ENCODE peak calls at places on chromosomes 4 and X, in nine cellular contexts. C is mesendoderm, Y is thoracic aorta, G is GM23338, Q is tibial artery, I is mucosa of descending colon, K is heart right ventricle, V is right atrium auricular region, S is Karpas-422. B is an unnamed sample.

GRCh38 chrX:74242050-74242449 is 61.9 kb upstream of the ZCCHC13 start:
- DNase-seq in Q (no peak), I (no peak), K (no peak), G (no peak), S (no peak), V (no peak), C (no peak), Y (no peak), B (no peak)

GRCh38 chr4:176788248-176788647 is 4.5 kb downstream of the VEGFC start:
- DNase-seq in I (no peak), Y (no peak), V (no peak), C (no peak), Q (no peak), S (no peak), K (no peak), G (no peak), B (no peak)

GRCh38 chr4:71004281-71004851 is 10.9 kb downstream of the DCK start:
- DNase-seq in K (no peak), G (peak; percentile 46), V (no peak), I (peak; percentile 32), C (peak; percentile 61), Y (no peak), Q (no peak), S (no peak), B (no peak)

GRCh38 chr4:23972805-23973204 is 83.0 kb upstream of the PPARGC1A start:
- DNase-seq in I (no peak), Q (no peak), G (no peak), K (no peak), V (no peak), C (peak; percentile 36), Y (no peak), S (no peak), B (no peak)

GRCh38 chr4:136812100-136812880 is 720.0 kb downstream of the PCDH18 start:
- DNase-seq in G (no peak), V (no peak), S (no peak), Y (no peak), Q (no peak), K (no peak), I (no peak), C (no peak), B (no peak)

GRCh38 chr4:12411072-12411471 is 982.4 kb upstream of the HS3ST1 start:
- DNase-seq in I (no peak), S (no peak), Q (no peak), Y (no peak), C (no peak), V (no peak), K (no peak), G (no peak), B (no peak)

GRCh38 chr4:168511780-168512467 is 15.1 kb downstream of the PALLD start:
- DNase-seq in K (no peak), G (peak; percentile 14), V (no peak), Q (no peak), I (no peak), Y (no peak), C (no peak), S (no peak), B (no peak)

GRCh38 chrX:119942831-119943184 is 743 bp downstream of the NKAP start:
- DNase-seq in Q (no peak), Y (no peak), V (no peak), K (no peak), S (peak; percentile 48), I (no peak), G (no peak), C (no peak), B (no peak)

GRCh38 chrX:17635231-17635630 is 102.1 kb upstream of the SCML1 start:
- DNase-seq in C (peak; percentile 91), V (no peak), I (no peak), S (no peak), Y (no peak), G (peak; percentile 83), K (no peak), Q (no peak), B (no peak)

DNA sequence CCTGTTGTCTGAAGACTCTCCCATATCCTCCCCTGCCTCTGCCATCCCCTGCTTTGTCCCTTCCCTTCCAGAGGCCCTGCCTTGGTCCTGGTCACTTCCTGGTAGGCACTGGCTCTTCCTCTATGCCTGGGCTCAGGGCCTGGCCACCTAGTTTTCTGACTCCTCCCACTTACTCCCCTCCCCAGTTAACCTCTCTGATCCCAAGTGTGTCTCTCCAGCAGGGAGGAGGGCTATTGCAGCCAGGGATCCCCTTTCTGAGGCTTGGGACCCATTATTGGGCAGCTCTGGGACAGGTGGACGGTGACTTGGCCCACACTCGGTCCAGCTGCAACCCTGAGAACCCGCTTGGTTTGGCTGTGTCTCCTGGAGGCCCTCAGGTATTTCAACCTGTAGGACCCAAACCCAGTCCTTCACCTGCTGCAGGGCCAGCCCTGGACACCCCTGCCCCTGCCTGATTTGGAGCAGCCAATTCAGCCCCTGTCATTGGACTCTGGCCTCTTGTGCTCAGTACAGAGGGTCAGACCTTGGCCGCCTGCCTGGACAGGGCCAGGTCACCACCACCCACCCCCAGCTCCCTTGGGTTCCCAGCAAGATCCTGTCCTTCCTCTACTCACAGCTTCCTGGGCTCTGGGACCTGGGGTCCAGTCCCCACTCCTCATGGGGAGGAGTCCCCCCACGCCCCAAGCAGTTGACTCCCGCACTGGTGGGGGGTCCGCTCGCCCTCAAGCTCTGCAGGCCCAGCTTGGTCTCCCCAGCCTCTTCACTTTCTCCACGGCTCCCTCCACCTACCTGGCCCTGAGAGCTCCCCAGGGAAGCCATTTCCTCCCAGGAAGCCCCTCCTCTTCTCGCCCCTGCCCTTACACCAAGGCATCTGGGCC is 1.1 kb upstream of the SH3BP2 start:
- DNase-seq in I (peak; percentile 31), Y (no peak), S (no peak), V (no peak), G (peak; percentile 48), K (peak; percentile 37), Q (peak; percentile 65), C (no peak), B (peak; percentile 28)
- H3K4me1 ChIP-seq in I (peaks cover 45% of the 10 kb centered on the region), Y (peaks cover 15% of the 10 kb centered on the region), S (peaks cover 29% of the 10 kb centered on the region), V (peaks cover 87% of the 10 kb centered on the region), G (peaks cover 5% of the 10 kb centered on the region), K (peaks cover 72% of the 10 kb centered on the region), Q (no peaks in the 10 kb centered on the region), C (no peaks in the 10 kb centered on the region), B (peaks cover 81% of the 10 kb centered on the region)

GRCh38 chr4:102809691-102810090 is 17.7 kb downstream of the UBE2D3 start:
- DNase-seq in S (no peak), V (no peak), C (no peak), Q (no peak), Y (no peak), G (no peak), K (no peak), I (no peak), B (no peak)
- H3K4me1 ChIP-seq in S (peaks cover 81% of the 10 kb centered on the region), V (peaks cover 62% of the 10 kb centered on the region), C (no peaks in the 10 kb centered on the region), Q (no peaks in the 10 kb centered on the region), Y (peaks cover 55% of the 10 kb centered on the region), G (peaks cover 10% of the 10 kb centered on the region), K (peaks cover 93% of the 10 kb centered on the region), I (peaks cover 14% of the 10 kb centered on the region), B (peaks cover 89% of the 10 kb centered on the region)

DNA sequence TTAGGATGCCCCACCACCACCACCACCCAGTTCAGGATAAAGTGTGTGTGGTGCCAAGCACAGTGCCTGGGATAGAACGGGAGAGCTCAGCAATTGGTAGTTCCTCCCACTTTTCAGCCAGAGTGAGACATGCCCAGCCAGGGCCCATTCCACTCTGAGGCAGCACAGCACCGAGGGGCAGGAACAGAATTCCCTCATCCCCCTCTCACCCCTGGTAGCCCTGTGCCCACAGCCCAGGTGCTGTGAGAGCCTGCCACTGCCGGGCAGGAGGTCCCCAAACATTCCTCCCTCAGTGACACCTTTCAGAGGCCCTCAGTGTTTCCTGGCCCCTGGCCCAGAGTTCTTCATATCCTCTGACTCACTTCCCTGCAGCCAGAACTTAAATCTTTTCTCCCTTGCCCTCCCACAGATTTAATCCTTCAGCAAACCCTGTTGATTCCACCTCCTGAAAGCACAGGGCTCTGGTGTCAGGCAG is 8.1 kb downstream of the RIPPLY1 start:
- DNase-seq in K (peak; percentile 9), G (no peak), V (no peak), Q (no peak), Y (no peak), I (no peak), S (no peak), C (peak; percentile 4), B (no peak)
- H3K4me1 ChIP-seq in K (no peaks in the 10 kb centered on the region), G (no peaks in the 10 kb centered on the region), V (peaks cover 3% of the 10 kb centered on the region), Q (no peaks in the 10 kb centered on the region), Y (no peaks in the 10 kb centered on the region), I (no peaks in the 10 kb centered on the region), S (no peaks in the 10 kb centered on the region), C (no peaks in the 10 kb centered on the region), B (no peaks in the 10 kb centered on the region)

DNA sequence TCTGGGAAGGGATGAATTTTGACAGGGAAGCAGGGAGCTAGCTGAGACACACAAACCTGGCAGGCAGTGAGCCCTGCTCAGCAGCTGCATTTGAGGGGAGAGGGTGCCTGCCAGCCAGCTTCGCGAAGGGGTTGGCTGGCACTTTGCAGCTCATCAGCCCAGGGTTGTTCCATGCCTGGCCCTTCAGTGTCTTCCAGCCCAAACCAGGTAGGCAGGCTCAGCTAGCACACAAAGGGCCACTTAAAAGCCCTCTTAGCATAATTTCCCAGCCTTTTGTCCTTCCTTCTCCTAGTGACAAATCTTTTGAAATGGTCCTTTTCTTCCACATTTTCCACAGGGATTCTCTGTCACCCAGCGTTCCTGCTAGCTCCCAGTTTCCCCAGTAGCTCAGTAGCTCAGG is 4.3 kb upstream of the FRMPD3 start:
- DNase-seq in C (no peak), Y (no peak), I (no peak), K (no peak), S (no peak), Q (no peak), V (no peak), G (no peak), B (no peak)
- H3K4me1 ChIP-seq in C (no peaks in the 10 kb centered on the region), Y (no peaks in the 10 kb centered on the region), I (no peaks in the 10 kb centered on the region), K (no peaks in the 10 kb centered on the region), S (peaks cover 61% of the 10 kb centered on the region), Q (no peaks in the 10 kb centered on the region), V (no peaks in the 10 kb centered on the region), G (no peaks in the 10 kb centered on the region), B (no peaks in the 10 kb centered on the region)